ENCODE peak calls at places on chromosomes 16 and 17, in eight cellular contexts. E is kidney tubule cell, A is retina, V is cardiac muscle cell, P is posterior cingulate gyrus, X is caudate nucleus, Z is Karpas-422, R is HuH-7. Y is an unnamed sample.

GRCh38 chr17:37360632-37361031 is 15.2 kb upstream of the C17orf78 start:
- DNase-seq in V (peak; percentile 55), Z (no peak), R (no peak), E (peak; percentile 24), X (no peak), P (no peak), A (no peak), Y (no peak)

GRCh38 chr17:28244446-28244845 is 74.6 kb upstream of the TMEM97 start:
- DNase-seq in A (no peak), P (peak; percentile 25), E (no peak), X (no peak), R (no peak), Z (no peak), V (no peak), Y (no peak)

GRCh38 chr16:50025544-50025931 is 513 bp downstream of the CNEP1R1 start:
- DNase-seq in R (peak; percentile 14), X (no peak), P (no peak), A (no peak), Z (peak; percentile 61), E (peak; percentile 37), V (peak; percentile 22), Y (no peak)

GRCh38 chr17:2023692-2024571 is 1.2 kb downstream of the RTN4RL1 start:
- DNase-seq in Z (peak; percentile 44), A (peak; percentile 80), P (peak; percentile 83), V (peak; percentile 77), R (peak; percentile 77), E (no peak), X (no peak), Y (peak; percentile 86)

GRCh38 chr17:81279278-81280073 is 15.6 kb downstream of the SLC38A10 start:
- DNase-seq in X (no peak), E (no peak), V (no peak), A (no peak), Z (no peak), P (no peak), R (no peak), Y (no peak)

GRCh38 chr17:61488878-61489718 is 36.9 kb downstream of the TBX4 start:
- DNase-seq in A (no peak), P (no peak), Z (no peak), R (peak; percentile 92), V (no peak), X (no peak), E (no peak), Y (no peak)

GRCh38 chr16:26795184-26795583 is 271.5 kb upstream of the C16orf82 start:
- DNase-seq in E (peak; percentile 12), X (no peak), A (peak; percentile 25), P (no peak), Z (peak; percentile 70), R (no peak), V (no peak), Y (peak; percentile 26)

GRCh38 chr16:11670171-11671131 is 2.2 kb downstream of the SNN start:
- DNase-seq in E (no peak), A (peak; percentile 47), P (peak; percentile 92), R (no peak), Z (no peak), X (no peak), V (no peak), Y (no peak)

GRCh38 chr17:81306898-81307510 is 11.9 kb upstream of the SLC38A10 start:
- DNase-seq in A (no peak), X (no peak), V (no peak), R (no peak), Z (peak; percentile 56), E (no peak), P (no peak), Y (no peak)

GRCh38 chr16:57305159-57305811 is 20.8 kb upstream of the PLLP start:
- DNase-seq in E (no peak), V (no peak), P (no peak), A (no peak), R (no peak), X (no peak), Z (no peak), Y (no peak)